ENCODE peak calls at places on chromosomes 2 and 18, in six cellular contexts. W is RPMI8226, R is RWPE1, Z is brain microvascular endothelial cell, D is tibial artery, I is A172. A is an unnamed sample.

GRCh38 chr2:40087434-40087833 is 308.4 kb upstream of the THUMPD2 start:
- DNase-seq in W (peak), R (no peak), Z (no peak), D (no peak), I (no peak), A (peak)

GRCh38 chr2:207162319-207162718 is 3.4 kb downstream of the KLF7 start:
- DNase-seq in W (no peak), R (no peak), Z (no peak), D (no peak), I (no peak), A (no peak)

GRCh38 chr2:96864343-96865091 is 5.4 kb downstream of the SEMA4C start:
- DNase-seq in W (no peak), R (no peak), Z (no peak), D (no peak), I (no peak), A (no peak)

GRCh38 chr2:12504443-12504842 is 212.3 kb upstream of the TRIB2 start:
- DNase-seq in W (no peak), R (no peak), Z (peak), D (no peak), I (peak), A (no peak)

GRCh38 chr2:74876081-74876886 is 42.4 kb downstream of the HK2 start:
- DNase-seq in W (peak), R (peak), Z (peak), D (no peak), I (peak), A (no peak)

GRCh38 chr18:78979058-78979680 is 449 bp upstream of the SALL3 start:
- DNase-seq in W (no peak), R (no peak), Z (no peak), D (no peak), I (no peak), A (no peak)

GRCh38 chr18:66495844-66496243 is 108.0 kb downstream of the CDH19 start:
- DNase-seq in W (peak), R (peak), Z (peak), D (no peak), I (peak), A (peak)

GRCh38 chr2:112023707-112024106 is 31.4 kb upstream of the TMEM87B start:
- DNase-seq in W (peak), R (no peak), Z (no peak), D (no peak), I (no peak), A (no peak)

GRCh38 chr18:3251963-3252277 is 4.3 kb downstream of the MYL12A start:
- DNase-seq in W (no peak), R (no peak), Z (no peak), D (no peak), I (peak), A (no peak)

GRCh38 chr18:32624182-32624723 is 148.6 kb downstream of the KLHL14 start:
- DNase-seq in W (no peak), R (no peak), Z (no peak), D (no peak), I (no peak), A (no peak)

GRCh38 chr2:208407667-208408066 is 1.1 kb downstream of the PTH2R start:
- DNase-seq in W (peak), R (peak), Z (peak), D (no peak), I (no peak), A (no peak)

GRCh38 chr2:167438206-167438605 is 549.9 kb downstream of the XIRP2 start:
- DNase-seq in W (no peak), R (no peak), Z (peak), D (no peak), I (peak), A (no peak)

GRCh38 chr2:54763636-54764291 is 40.3 kb downstream of the EML6 start:
- DNase-seq in W (peak), R (no peak), Z (no peak), D (no peak), I (no peak), A (no peak)

GRCh38 chr2:215567504-215567903 is 131.6 kb upstream of the FN1 start:
- DNase-seq in W (no peak), R (no peak), Z (no peak), D (no peak), I (no peak), A (no peak)